ENCODE peak calls at places on chromosomes 3 and 15, in six cellular contexts. W, Z, T, O, N and A are unnamed samples. For H3K4me1, the result is how much of the 10 kb centered on the place peaks cover.

GRCh38 chr3:133487920-133488540 is 85.5 kb upstream of the CDV3 start:
- DNase-seq in W (no peak), Z (no peak), T (peak), O (no peak), N (no peak), A (no peak)

GRCh38 chr15:42045211-42045615 is 24.4 kb upstream of the PLA2G4E start:
- DNase-seq in W (no peak), Z (no peak), T (no peak), O (no peak), N (no peak), A (no peak)

GRCh38 chr15:78437107-78437761 is 782 bp upstream of the IREB2 start:
- DNase-seq in W (no peak), Z (no peak), T (peak), O (no peak), N (no peak), A (no peak)

GRCh38 chr3:151835751-151836550 is 22.0 kb downstream of the AADAC start:
- DNase-seq in W (no peak), Z (peak), T (peak), O (no peak), N (no peak), A (no peak)

GRCh38 chr3:52253314-52254260 is 8.0 kb downstream of the PPM1M start:
- DNase-seq in W (peak), Z (no peak), T (no peak), O (no peak), N (peak), A (peak)

GRCh38 chr3:18725668-18726407 is 300.7 kb upstream of the SATB1 start:
- DNase-seq in W (no peak), Z (no peak), T (no peak), O (no peak), N (no peak), A (no peak)

GRCh38 chr15:77186518-77187095 is 115.7 kb upstream of the TSPAN3 start:
- DNase-seq in W (no peak), Z (no peak), T (peak), O (no peak), N (no peak), A (no peak)

GRCh38 chr3:53729618-53730017 is 116.6 kb downstream of the CHDH start:
- DNase-seq in W (no peak), Z (peak), T (no peak), O (no peak), N (no peak), A (no peak)

GRCh38 chr3:179288845-179289244 is 34.0 kb upstream of the ZNF639 start:
- DNase-seq in W (no peak), Z (no peak), T (no peak), O (no peak), N (no peak), A (no peak)

GRCh38 chr3:183664913-183665381 is 29.5 kb downstream of the KLHL24 start:
- DNase-seq in W (no peak), Z (peak), T (peak), O (no peak), N (no peak), A (no peak)

GRCh38 chr15:99703603-99704443 is 29.4 kb downstream of the LYSMD4 start:
- DNase-seq in W (no peak), Z (peak), T (peak), O (no peak), N (no peak), A (no peak)

GRCh38 chr15:57649138-57649537 is 57.4 kb upstream of the POLR2M start:
- DNase-seq in W (no peak), Z (peak), T (no peak), O (no peak), N (no peak), A (no peak)

GRCh38 chr15:80434926-80435720 is 30.9 kb downstream of the ARNT2 start:
- DNase-seq in W (no peak), Z (no peak), T (no peak), O (no peak), N (no peak), A (no peak)

GRCh38 chr3:197711973-197712707 is 24.6 kb downstream of the RUBCN start:
- DNase-seq in W (peak), Z (peak), T (peak), O (peak), N (peak), A (peak)

GRCh38 chr3:31615071-31615875 is 82.5 kb downstream of the STT3B start:
- DNase-seq in W (no peak), Z (no peak), T (no peak), O (no peak), N (no peak), A (no peak)

GRCh38 chr3:131360191-131360590 is 21.4 kb upstream of the NUDT16 start:
- DNase-seq in W (no peak), Z (no peak), T (no peak), O (no peak), N (no peak), A (no peak)

GRCh38 chr3:170809975-170810357 is 60.0 kb downstream of the RPL22L1 start:
- DNase-seq in W (no peak), Z (peak), T (peak), O (no peak), N (no peak), A (no peak)

GRCh38 chr3:23991236-23992050 is 46.4 kb downstream of the NR1D2 start:
- DNase-seq in W (no peak), Z (no peak), T (peak), O (no peak), N (no peak), A (no peak)

DNA sequence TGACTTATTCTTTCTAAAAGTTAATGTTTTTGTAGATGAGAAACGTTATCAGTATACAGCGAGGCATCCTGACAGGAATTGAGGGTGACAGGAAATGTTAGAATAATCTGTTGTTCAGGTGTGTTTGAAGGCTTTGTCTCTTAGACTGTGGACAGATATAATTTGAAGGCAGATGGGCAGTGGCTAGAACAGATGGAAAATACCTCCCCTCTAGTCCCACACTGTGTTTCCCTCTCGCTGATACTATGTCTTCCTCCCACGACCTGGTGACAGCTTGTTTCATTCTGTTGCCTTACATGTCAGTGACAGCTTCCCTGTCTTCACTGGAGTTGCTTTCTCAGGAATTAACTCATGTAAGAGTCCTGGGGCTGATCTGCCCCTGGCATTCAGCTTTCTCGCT is 125.3 kb downstream of the MYRIP start:
- DNase-seq in W (no peak), Z (no peak), T (no peak), O (no peak), N (no peak), A (no peak)
- H3K4me1 ChIP-seq in W (under half), Z (under half), T (under half), O (under half), N (under half), A (under half)

DNA sequence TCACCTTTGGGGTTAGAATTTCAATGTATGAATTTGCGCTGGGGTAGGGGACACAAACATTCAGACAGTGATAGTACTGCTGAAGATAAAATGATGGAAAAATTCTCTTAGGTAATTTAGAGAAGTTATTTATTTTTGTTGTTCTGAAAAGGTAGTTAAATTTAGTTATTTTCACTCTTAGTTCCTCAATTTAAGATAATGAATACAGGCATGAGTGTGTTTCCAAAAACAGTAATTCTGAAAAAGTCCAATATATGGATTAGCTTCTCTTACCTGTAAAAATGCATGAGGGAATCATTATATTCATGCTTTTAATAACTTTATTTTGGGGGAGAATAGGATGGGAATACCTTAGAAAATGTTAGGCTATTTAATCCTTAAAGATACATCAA is 103.7 kb downstream of the FNDC3B start:
- DNase-seq in W (no peak), Z (no peak), T (no peak), O (no peak), N (no peak), A (no peak)
- H3K4me1 ChIP-seq in W (half or more), Z (half or more), T (under half), O (half or more), N (half or more), A (half or more)

GRCh38 chr15:90419738-90420487 is 31.9 kb downstream of the IQGAP1 start:
- DNase-seq in W (no peak), Z (peak), T (peak), O (no peak), N (no peak), A (no peak)

GRCh38 chr15:90420488-90420850 is 32.4 kb downstream of the IQGAP1 start:
- DNase-seq in W (no peak), Z (no peak), T (no peak), O (no peak), N (no peak), A (no peak)

GRCh38 chr15:90419202-90419601 is 31.2 kb downstream of the IQGAP1 start:
- DNase-seq in W (no peak), Z (no peak), T (no peak), O (no peak), N (no peak), A (no peak)

GRCh38 chr15:90422043-90422442 is 34.0 kb downstream of the IQGAP1 start:
- DNase-seq in W (no peak), Z (no peak), T (no peak), O (no peak), N (no peak), A (no peak)

DNA sequence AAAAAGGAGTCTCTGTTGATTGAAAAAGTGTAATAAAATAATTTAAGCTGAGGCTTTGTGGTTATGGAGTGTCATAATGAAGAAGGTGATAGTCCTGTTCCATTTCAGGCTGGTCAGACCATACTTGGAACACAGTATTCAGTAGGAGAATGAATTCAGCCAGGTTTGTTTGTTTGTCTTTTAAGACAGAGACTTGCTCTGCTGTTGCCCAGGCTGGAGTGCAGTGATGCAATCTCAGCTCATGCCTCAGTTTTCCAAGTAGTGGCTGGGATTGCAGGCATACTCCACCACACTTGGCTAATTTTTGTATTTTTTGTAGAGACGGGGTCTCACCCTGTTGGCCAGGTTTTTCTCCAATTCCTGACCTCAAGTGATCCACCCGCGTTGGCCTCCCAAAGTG is 33.5 kb downstream of the IQGAP1 start:
- DNase-seq in W (no peak), Z (no peak), T (peak), O (no peak), N (no peak), A (no peak)
- H3K4me1 ChIP-seq in W (half or more), Z (under half), T (under half), O (half or more), N (half or more), A (half or more)

GRCh38 chr3:88230638-88231037 is 80.9 kb downstream of the C3orf38 start:
- DNase-seq in W (no peak), Z (no peak), T (no peak), O (no peak), N (no peak), A (no peak)

GRCh38 chr3:88235102-88235501 is 85.3 kb downstream of the C3orf38 start:
- DNase-seq in W (no peak), Z (peak), T (no peak), O (no peak), N (no peak), A (no peak)

GRCh38 chr3:88231207-88231606 is 81.4 kb downstream of the C3orf38 start:
- DNase-seq in W (no peak), Z (peak), T (no peak), O (no peak), N (no peak), A (no peak)

GRCh38 chr3:88231632-88232031 is 81.9 kb downstream of the C3orf38 start:
- DNase-seq in W (no peak), Z (no peak), T (no peak), O (no peak), N (no peak), A (no peak)
- H3K4me1 ChIP-seq in W (under half), Z (under half), T (under half), O (under half), N (under half), A (under half)

GRCh38 chr15:85689729-85690128 is 105.0 kb downstream of the KLHL25 start:
- DNase-seq in W (peak), Z (no peak), T (peak), O (no peak), N (peak), A (no peak)
- H3K4me1 ChIP-seq in W (half or more), Z (under half), T (under half), O (under half), N (under half), A (under half)

GRCh38 chr3:119778811-119779210 is 3.1 kb upstream of the NR1I2 start:
- DNase-seq in W (no peak), Z (no peak), T (no peak), O (no peak), N (no peak), A (no peak)
- H3K4me1 ChIP-seq in W (under half), Z (under half), T (under half), O (under half), N (under half), A (under half)

GRCh38 chr3:122356402-122356801 is 26.6 kb downstream of the MIX23 start:
- DNase-seq in W (no peak), Z (peak), T (peak), O (no peak), N (peak), A (no peak)

GRCh38 chr3:122362026-122362425 is 21.0 kb downstream of the MIX23 start:
- DNase-seq in W (no peak), Z (no peak), T (no peak), O (no peak), N (no peak), A (no peak)

GRCh38 chr3:122358633-122359032 is 24.4 kb downstream of the MIX23 start:
- DNase-seq in W (no peak), Z (no peak), T (no peak), O (no peak), N (no peak), A (no peak)

GRCh38 chr3:122355612-122356011 is 27.4 kb downstream of the MIX23 start:
- DNase-seq in W (no peak), Z (no peak), T (no peak), O (no peak), N (no peak), A (no peak)

GRCh38 chr3:122357828-122358617 is 25.0 kb downstream of the MIX23 start:
- DNase-seq in W (no peak), Z (peak), T (peak), O (no peak), N (no peak), A (no peak)
- H3K4me1 ChIP-seq in W (under half), Z (under half), T (under half), O (under half), N (under half), A (under half)